ENCODE peak calls at places on chromosomes 11 and 22, in six cellular contexts. F is activated CD4-positive, alpha-beta memory T cell treated with anti-CD3 and anti-CD28 coated beads for 36 hours; A is activated T-cell treated with anti-CD3 and anti-CD28 coated beads for 1 hour; I is upper lobe of right lung; C is HTR-8/SVneo; L is H9. P is an unnamed sample.

GRCh38 chr22:35477911-35478582 is 62.6 kb upstream of the RASD2 start:
- DNase-seq in F (no peak), A (no peak), I (no peak), C (peak), L (peak), P (peak)

GRCh38 chr22:45310331-45311032 is 748 bp downstream of the FAM118A start:
- DNase-seq in F (peak), A (no peak), I (no peak), C (no peak), L (no peak), P (no peak)

GRCh38 chr11:67278939-67279588 is 10.0 kb upstream of the ANKRD13D start:
- DNase-seq in F (no peak), A (no peak), I (peak), C (no peak), L (no peak), P (no peak)

GRCh38 chr11:114164546-114164945 is 105.0 kb downstream of the ZBTB16 start:
- DNase-seq in F (no peak), A (no peak), I (no peak), C (no peak), L (no peak), P (no peak)

GRCh38 chr11:132770802-132771545 is 761.3 kb downstream of the OPCML start:
- DNase-seq in F (no peak), A (no peak), I (no peak), C (no peak), L (no peak), P (no peak)

GRCh38 chr22:27971926-27972325 is 52.9 kb upstream of the PITPNB start:
- DNase-seq in F (no peak), A (no peak), I (no peak), C (no peak), L (no peak), P (no peak)

GRCh38 chr11:59175104-59175503 is 3.2 kb downstream of the DTX4 start:
- DNase-seq in F (no peak), A (no peak), I (peak), C (no peak), L (no peak), P (peak)

GRCh38 chr11:128518493-128519207 is 68.7 kb downstream of the ETS1 start:
- DNase-seq in F (no peak), A (no peak), I (no peak), C (no peak), L (no peak), P (peak)

P was measured in islet precursor cell.